ENCODE peak calls at places on chromosomes 13 and 19, in five cellular contexts. X is transverse colon, Z is tibial nerve, I is thyroid gland, E is HCT116. J is an unnamed sample.

GRCh38 chr13:30045916-30046704 is 195.7 kb upstream of the UBL3 start:
- DNase-seq in X (no peak), Z (no peak), E (no peak), I (no peak), J (peak; percentile 40)

GRCh38 chr19:10726268-10726667 is 8.4 kb downstream of the DNM2 start:
- DNase-seq in Z (no peak), E (no peak), X (no peak), I (no peak), J (no peak)

GRCh38 chr13:40190656-40191100 is 475.8 kb downstream of the FOXO1 start:
- DNase-seq in E (no peak), I (peak; percentile 29), Z (peak; percentile 31), X (peak; percentile 58), J (peak; percentile 47)

GRCh38 chr19:16519230-16519687 is 23.0 kb downstream of the CHERP start:
- DNase-seq in Z (no peak), E (no peak), I (no peak), X (no peak), J (no peak)

GRCh38 chr19:44607049-44607448 is 6.3 kb upstream of the IGSF23 start:
- DNase-seq in I (no peak), Z (no peak), E (no peak), X (no peak), J (no peak)

GRCh38 chr19:45175663-45176345 is 2.2 kb downstream of the TRAPPC6A start:
- DNase-seq in X (no peak), Z (no peak), E (no peak), I (no peak), J (no peak)

GRCh38 chr13:28468520-28468915 is 26.4 kb downstream of the FLT1 start:
- DNase-seq in I (no peak), X (no peak), E (no peak), Z (no peak), J (no peak)

GRCh38 chr19:11047856-11048255 is 41.4 kb upstream of the LDLR start:
- DNase-seq in Z (no peak), E (no peak), I (no peak), X (no peak), J (no peak)

GRCh38 chr13:99981115-99982020 is at the start of gene ZIC2:
- DNase-seq in I (no peak), E (peak; percentile 73), X (no peak), Z (no peak), J (no peak)

GRCh38 chr19:57466489-57466888 is 9.5 kb upstream of the VN1R1 start:
- DNase-seq in E (no peak), X (no peak), I (no peak), Z (no peak), J (no peak)

GRCh38 chr19:9644472-9644871 is 23.4 kb upstream of the ZNF561 start:
- DNase-seq in I (no peak), Z (no peak), X (no peak), E (no peak), J (no peak)

GRCh38 chr19:29117926-29118325 is 95.0 kb downstream of the UQCRFS1 start:
- DNase-seq in E (no peak), X (no peak), I (no peak), Z (no peak), J (no peak)

GRCh38 chr13:55497486-55497885 is 1643.2 kb upstream of the PRR20A start:
- DNase-seq in Z (no peak), I (no peak), X (no peak), E (no peak), J (no peak)

GRCh38 chr19:58279042-58279924 is 528 bp downstream of the ZNF8 start:
- DNase-seq in E (no peak), Z (peak; percentile 45), X (peak; percentile 63), I (peak; percentile 61), J (peak; percentile 70)

GRCh38 chr19:3576696-3577443 is 4.1 kb downstream of the HMG20B start:
- DNase-seq in X (peak; percentile 64), Z (no peak), I (peak; percentile 68), E (no peak), J (peak; percentile 39)

GRCh38 chr19:33373701-33374405 is at the start of gene CEBPG:
- DNase-seq in Z (no peak), I (peak; percentile 64), E (no peak), X (peak; percentile 68), J (peak; percentile 65)

GRCh38 chr19:35266904-35267817 is 1.6 kb upstream of the USF2 start:
- DNase-seq in E (no peak), X (peak; percentile 61), Z (peak; percentile 40), I (peak; percentile 54), J (peak; percentile 46)

GRCh38 chr13:112711528-112712265 is 21.9 kb downstream of the ATP11A start:
- DNase-seq in Z (peak; percentile 87), E (peak; percentile 85), I (peak; percentile 82), X (peak; percentile 78), J (peak; percentile 61)

GRCh38 chr13:76829572-76830327 is 56.5 kb downstream of the KCTD12 start:
- DNase-seq in E (no peak), X (no peak), I (no peak), Z (no peak), J (no peak)

GRCh38 chr13:76813874-76814273 is 72.3 kb downstream of the KCTD12 start:
- DNase-seq in I (no peak), E (no peak), X (peak; percentile 76), Z (no peak), J (peak; percentile 39)

GRCh38 chr13:36067619-36068456 is 63.3 kb downstream of the DCLK1 start:
- DNase-seq in X (no peak), I (no peak), Z (no peak), E (no peak), J (no peak)

GRCh38 chr19:55348317-55349034 is 6.0 kb downstream of the COX6B2 start:
- DNase-seq in E (no peak), I (no peak), Z (no peak), X (no peak), J (no peak)

GRCh38 chr19:3129112-3129511 is 6.7 kb upstream of the GNA15 start:
- DNase-seq in I (no peak), E (peak; percentile 48), X (no peak), Z (peak; percentile 54), J (no peak)

GRCh38 chr13:21528616-21529015 is 69.5 kb upstream of the ZDHHC20 start:
- DNase-seq in E (no peak), Z (no peak), X (no peak), I (no peak), J (no peak)

GRCh38 chr19:50315773-50316448 is 13.3 kb downstream of the KCNC3 start:
- DNase-seq in E (no peak), I (peak; percentile 47), Z (no peak), X (no peak), J (no peak)

GRCh38 chr13:25874907-25875306 is 176.9 kb downstream of the SHISA2 start:
- DNase-seq in X (peak; percentile 26), Z (no peak), E (no peak), I (peak; percentile 10), J (no peak)

GRCh38 chr19:48424694-48425219 is 21.0 kb upstream of the GRWD1 start:
- DNase-seq in Z (no peak), E (no peak), X (no peak), I (no peak), J (peak; percentile 8)

GRCh38 chr13:49996166-49996915 is 501 bp upstream of the TRIM13 start:
- DNase-seq in Z (peak; percentile 79), E (peak; percentile 74), I (peak; percentile 94), X (peak; percentile 95), J (peak; percentile 93)

GRCh38 chr13:49995535-49996165 is 1.2 kb upstream of the TRIM13 start:
- DNase-seq in I (no peak), E (no peak), X (no peak), Z (no peak), J (no peak)

GRCh38 chr13:49996951-49997895 is at the start of gene TRIM13:
- DNase-seq in Z (peak; percentile 91), E (peak; percentile 71), I (peak; percentile 93), X (peak; percentile 92), J (peak; percentile 92)

GRCh38 chr13:49997935-49998334 is 1.1 kb downstream of the TRIM13 start:
- DNase-seq in E (no peak), I (no peak), Z (no peak), X (no peak), J (no peak)

DNA sequence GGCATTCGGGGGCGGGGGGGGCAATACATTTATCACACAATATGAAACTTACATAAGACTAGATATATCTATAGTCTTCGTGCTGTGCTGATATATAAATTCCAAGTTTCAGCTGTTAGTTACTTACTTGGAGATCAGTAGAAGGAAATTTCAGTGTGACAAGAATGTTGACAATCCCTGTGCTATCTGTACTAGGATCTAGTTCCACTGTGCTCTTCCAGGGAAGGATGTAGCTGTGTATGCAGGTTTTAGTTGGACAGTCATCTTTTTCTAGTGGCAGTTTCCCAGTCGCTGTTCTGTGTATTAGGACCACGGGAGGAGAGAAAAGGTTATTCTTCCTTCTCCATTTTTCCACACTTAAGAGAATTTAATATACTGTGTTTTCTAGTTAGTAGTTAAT is 3.2 kb upstream of the TRIM13 start:
- DNase-seq in X (no peak), Z (no peak), I (no peak), E (no peak), J (no peak)
- H3K4me1 ChIP-seq in X (peaks cover 17% of the 10 kb centered on the region), Z (peaks cover 3% of the 10 kb centered on the region), I (peaks cover 11% of the 10 kb centered on the region), E (peaks cover 5% of the 10 kb centered on the region), J (peaks cover 15% of the 10 kb centered on the region)

GRCh38 chr19:52007436-52007804 is 591 bp downstream of the ZNF615 start:
- DNase-seq in I (no peak), E (no peak), Z (peak; percentile 6), X (no peak), J (no peak)

GRCh38 chr19:52010674-52011073 is 2.7 kb upstream of the ZNF615 start:
- DNase-seq in I (no peak), Z (no peak), X (no peak), E (no peak), J (no peak)

GRCh38 chr19:52007805-52008557 is at the start of gene ZNF615:
- DNase-seq in E (peak; percentile 52), I (peak; percentile 88), X (peak; percentile 90), Z (peak; percentile 86), J (peak; percentile 92)
- TF ChIP-seq POLR2A in E (no peak), I (no peak), X (no peak), Z (peak; percentile 48), J (peak; percentile 65)

GRCh38 chr19:12272980-12273901 is 21.4 kb downstream of the ZNF44 start:
- DNase-seq in X (no peak), E (no peak), I (no peak), Z (no peak), J (no peak)
- H3K9me3 ChIP-seq in X (peaks cover 85% of the 10 kb centered on the region), E (peaks cover 44% of the 10 kb centered on the region), I (no peaks in the 10 kb centered on the region), Z (peaks cover 99% of the 10 kb centered on the region), J (peaks cover 53% of the 10 kb centered on the region)

DNA sequence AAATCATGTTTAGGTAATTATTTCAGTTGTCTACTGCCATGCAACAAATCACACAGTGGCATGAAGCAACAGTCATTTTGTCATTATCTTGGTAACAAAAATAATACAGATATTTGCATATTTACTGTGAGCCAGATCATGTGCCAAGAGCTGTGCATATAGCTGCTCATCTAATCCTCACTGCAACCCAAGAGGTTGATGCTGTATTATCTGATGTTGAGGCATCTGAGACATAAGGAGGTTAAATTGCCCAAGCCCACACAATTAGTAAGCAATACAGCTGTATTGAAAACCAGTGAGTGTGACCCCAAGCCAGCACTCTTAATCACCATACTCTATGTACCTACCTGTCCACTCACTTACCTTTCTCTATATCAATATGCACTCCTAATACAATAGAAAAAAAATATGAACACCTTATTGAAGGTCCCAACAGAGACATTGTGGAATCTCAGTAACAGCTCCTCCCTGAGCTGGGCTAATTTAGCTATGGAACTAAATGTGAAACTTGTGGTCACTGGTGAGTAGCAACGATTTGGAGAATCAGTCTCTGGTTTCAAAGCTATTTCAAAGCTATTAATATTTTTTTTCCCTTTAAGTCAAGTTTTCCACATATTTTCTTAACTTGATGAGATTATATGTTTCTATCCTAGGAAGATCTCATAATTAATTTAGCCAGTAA is 185.2 kb downstream of the KLF12 start:
- DNase-seq in X (no peak), I (no peak), E (no peak), Z (no peak), J (no peak)
- H3K4me1 ChIP-seq in X (peaks cover 6% of the 10 kb centered on the region), I (no peaks in the 10 kb centered on the region), E (no peaks in the 10 kb centered on the region), Z (no peaks in the 10 kb centered on the region), J (no peaks in the 10 kb centered on the region)

GRCh38 chr19:54189020-54189667 is at the start of gene MBOAT7:
- DNase-seq in I (no peak), E (no peak), X (no peak), Z (no peak), J (no peak)
- TF ChIP-seq POLR2A in I (no peak), E (peak; percentile 44), X (peak; percentile 75), Z (peak; percentile 78), J (peak; percentile 63)

J was measured in body of pancreas.